ENCODE peak calls at places on chromosomes 11 and 22, in ten cellular contexts. K is stomach, M is HepG2, C is OCI-LY7, Q is sigmoid colon, V is suprapubic skin, E is K562, Z is heart left ventricle, R is pancreas, F is AG04450. S is an unnamed sample.

GRCh38 chr22:40679964-40680818 is 907 bp downstream of the MCHR1 start:
- DNase-seq in K (no peak), M (no peak), C (no peak), Q (no peak), V (no peak), E (no peak), Z (no peak), R (no peak), F (no peak), S (no peak)

GRCh38 chr22:49751968-49752597 is 75.6 kb downstream of the BRD1 start:
- DNase-seq in K (no peak), M (no peak), C (no peak), Q (peak), V (no peak), E (peak), Z (no peak), R (peak), F (no peak), S (peak)

GRCh38 chr11:126461996-126462395 is 106.5 kb downstream of the ST3GAL4 start:
- DNase-seq in K (no peak), M (no peak), C (no peak), Q (no peak), V (no peak), E (no peak), Z (no peak), R (no peak), F (no peak), S (no peak)

GRCh38 chr22:18023509-18024275 is 669 bp downstream of the MICAL3 start:
- DNase-seq in K (peak), M (no peak), C (peak), Q (peak), V (peak), E (peak), Z (peak), R (peak), F (peak), S (peak)

GRCh38 chr11:111307472-111308108 is 9.2 kb downstream of the POU2AF3 start:
- DNase-seq in K (no peak), M (no peak), C (no peak), Q (no peak), V (no peak), E (no peak), Z (no peak), R (no peak), F (no peak), S (no peak)

GRCh38 chr22:24994070-24994763 is 41.7 kb downstream of the KIAA1671 start:
- DNase-seq in K (peak), M (no peak), C (no peak), Q (no peak), V (no peak), E (no peak), Z (no peak), R (no peak), F (no peak), S (no peak)

GRCh38 chr11:18324381-18324780 is 2.0 kb downstream of the GTF2H1 start:
- DNase-seq in K (no peak), M (no peak), C (peak), Q (no peak), V (no peak), E (no peak), Z (no peak), R (no peak), F (no peak), S (no peak)

GRCh38 chr11:23897453-23898289 is 599.2 kb upstream of the LUZP2 start:
- DNase-seq in K (no peak), M (no peak), C (no peak), Q (no peak), V (no peak), E (no peak), Z (no peak), R (no peak), F (peak), S (no peak)

GRCh38 chr11:46003647-46004046 is 81.2 kb downstream of the LARGE2 start:
- DNase-seq in K (no peak), M (no peak), C (no peak), Q (no peak), V (no peak), E (no peak), Z (no peak), R (no peak), F (no peak), S (no peak)

GRCh38 chr11:63961608-63962412 is 12.6 kb upstream of the COX8A start:
- DNase-seq in K (peak), M (peak), C (no peak), Q (peak), V (no peak), E (peak), Z (no peak), R (no peak), F (no peak), S (no peak)

GRCh38 chr22:43580351-43580750 is 168.5 kb downstream of the MPPED1 start:
- DNase-seq in K (no peak), M (no peak), C (no peak), Q (no peak), V (no peak), E (no peak), Z (no peak), R (no peak), F (no peak), S (no peak)

GRCh38 chr11:85951049-85951405 is 95.8 kb downstream of the CCDC83 start:
- DNase-seq in K (no peak), M (no peak), C (no peak), Q (no peak), V (no peak), E (no peak), Z (no peak), R (no peak), F (no peak), S (no peak)

GRCh38 chr11:1864831-1865665 is 12.2 kb downstream of the LSP1 start:
- DNase-seq in K (no peak), M (no peak), C (no peak), Q (no peak), V (no peak), E (no peak), Z (no peak), R (peak), F (no peak), S (no peak)

GRCh38 chr11:1863352-1864215 is 10.7 kb downstream of the LSP1 start:
- DNase-seq in K (peak), M (peak), C (no peak), Q (peak), V (peak), E (peak), Z (peak), R (peak), F (peak), S (peak)

GRCh38 chr11:1864216-1864615 is 11.3 kb downstream of the LSP1 start:
- DNase-seq in K (no peak), M (no peak), C (no peak), Q (no peak), V (no peak), E (no peak), Z (no peak), R (peak), F (no peak), S (no peak)

GRCh38 chr11:1861435-1862411 is 8.8 kb downstream of the LSP1 start:
- DNase-seq in K (no peak), M (no peak), C (no peak), Q (no peak), V (no peak), E (no peak), Z (no peak), R (no peak), F (no peak), S (no peak)

DNA sequence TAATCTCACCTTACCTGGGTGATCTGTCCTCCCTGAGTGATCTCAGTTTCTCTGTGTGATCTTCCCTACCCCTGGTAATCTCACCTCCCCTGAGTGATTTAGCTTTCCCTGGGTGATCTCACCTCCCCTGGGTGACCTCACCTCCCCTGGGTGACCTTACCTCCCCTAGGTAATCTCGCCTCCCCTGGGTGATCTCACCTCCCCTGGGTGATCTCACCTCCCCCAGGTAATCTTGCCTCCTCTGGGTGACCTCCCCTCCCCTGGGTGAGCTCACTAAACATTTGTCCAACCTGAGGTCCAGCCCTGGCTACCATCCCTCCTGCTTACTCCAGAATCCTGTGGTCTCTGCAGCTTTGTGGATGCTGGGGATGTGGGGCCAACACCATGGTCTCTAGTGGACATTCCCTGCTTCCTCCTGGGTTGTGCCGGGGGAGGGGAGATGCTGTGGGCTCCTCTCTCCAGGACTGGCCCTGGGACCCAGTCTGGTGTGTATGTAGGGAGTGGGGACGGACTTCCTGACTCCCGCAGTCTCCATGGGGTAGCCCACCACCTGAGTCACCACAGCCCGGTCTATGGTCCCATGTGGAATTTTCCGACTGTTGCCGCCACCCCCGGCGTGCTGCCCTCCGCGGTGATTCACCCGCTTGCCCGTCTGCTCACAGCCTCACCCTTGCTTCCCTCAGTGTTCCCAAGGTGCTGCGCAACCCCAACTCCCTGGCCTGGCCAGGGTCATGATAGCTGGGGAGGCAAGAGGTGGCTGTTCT is 9.9 kb downstream of the LSP1 start:
- DNase-seq in K (no peak), M (no peak), C (no peak), Q (no peak), V (no peak), E (no peak), Z (no peak), R (peak), F (no peak), S (no peak)
- H3K27ac ChIP-seq in K (peak), M (no peak), C (no peak), Q (peak), V (peak), E (no peak), Z (peak), R (peak), F (no peak), S (peak)

GRCh38 chr11:69270929-69271328 is 23.0 kb upstream of the MYEOV start:
- DNase-seq in K (no peak), M (no peak), C (no peak), Q (no peak), V (no peak), E (no peak), Z (no peak), R (no peak), F (no peak), S (no peak)

GRCh38 chr11:69272961-69273461 is 20.9 kb upstream of the MYEOV start:
- DNase-seq in K (peak), M (no peak), C (no peak), Q (no peak), V (no peak), E (no peak), Z (no peak), R (no peak), F (no peak), S (no peak)

GRCh38 chr11:69269926-69270697 is 23.8 kb upstream of the MYEOV start:
- DNase-seq in K (no peak), M (no peak), C (no peak), Q (no peak), V (no peak), E (no peak), Z (no peak), R (no peak), F (no peak), S (no peak)

GRCh38 chr11:69273571-69273970 is 20.4 kb upstream of the MYEOV start:
- DNase-seq in K (no peak), M (no peak), C (no peak), Q (no peak), V (no peak), E (no peak), Z (no peak), R (no peak), F (no peak), S (no peak)

DNA sequence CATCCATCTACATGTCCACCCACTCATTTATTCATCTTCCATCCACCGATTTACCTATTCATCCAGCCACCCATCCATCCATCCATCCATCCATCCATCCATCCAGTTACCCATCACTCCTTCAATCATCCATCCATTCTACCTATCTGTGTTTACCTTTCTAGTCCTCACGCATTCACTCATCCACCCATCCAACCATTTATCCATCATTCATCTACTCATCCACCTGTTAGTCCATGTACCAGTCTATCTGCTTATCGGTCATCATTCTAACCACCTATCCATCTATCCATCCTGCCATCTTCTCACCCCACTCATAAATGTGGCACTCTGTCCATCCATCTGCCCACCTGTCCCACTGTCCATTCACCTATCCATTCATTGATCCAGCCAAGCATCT is 21.9 kb upstream of the MYEOV start:
- DNase-seq in K (no peak), M (no peak), C (no peak), Q (no peak), V (no peak), E (no peak), Z (no peak), R (no peak), F (no peak), S (no peak)
- TF ChIP-seq CTCF in K (no peak), M (no peak), C (no peak), Q (no peak), V (no peak), E (no peak), Z (no peak), R (no peak), F (no peak), S (no peak)

DNA sequence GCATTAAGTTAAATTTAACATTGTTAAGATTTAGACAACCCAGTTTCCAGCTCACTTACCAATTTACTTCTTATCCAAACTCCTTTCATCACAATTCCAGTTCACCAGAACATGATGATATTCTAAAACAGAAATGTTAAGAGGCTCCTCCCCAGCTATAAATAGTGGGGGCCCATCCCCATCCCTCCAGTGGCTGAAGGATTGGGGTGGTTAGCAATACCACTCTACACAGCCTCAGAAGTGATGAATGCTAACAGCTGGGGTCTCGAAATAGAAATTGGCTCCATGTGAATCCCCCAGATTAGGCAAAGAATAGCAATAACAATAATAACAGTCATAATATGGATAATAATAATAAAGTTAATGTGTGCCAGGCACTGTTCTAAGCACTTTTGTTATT is 97.9 kb upstream of the NCAM1 start:
- DNase-seq in K (no peak), M (no peak), C (no peak), Q (no peak), V (no peak), E (no peak), Z (peak), R (no peak), F (no peak), S (no peak)
- H3K4me3 ChIP-seq in K (no peak), M (no peak), C (no peak), Q (no peak), V (no peak), E (no peak), Z (no peak), R (no peak), F (no peak), S (no peak)

DNA sequence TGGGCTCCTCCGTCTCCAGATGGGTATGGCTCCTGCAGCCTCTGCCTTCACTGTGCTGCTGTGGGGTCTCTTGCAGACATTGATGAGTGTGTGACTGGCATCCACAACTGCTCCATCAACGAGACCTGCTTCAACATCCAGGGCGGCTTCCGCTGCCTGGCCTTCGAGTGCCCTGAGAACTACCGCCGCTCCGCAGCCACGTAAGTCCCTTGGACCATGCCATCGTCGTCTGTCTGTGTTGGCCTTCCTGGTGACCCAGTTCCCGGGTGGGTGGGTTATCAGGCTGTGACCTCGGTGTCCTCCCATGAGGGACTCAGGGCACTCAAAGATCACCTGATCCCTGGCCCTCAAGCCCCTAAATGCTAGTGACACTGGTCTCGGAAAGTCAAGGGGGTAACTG is 47.7 kb downstream of the FBLN1 start:
- DNase-seq in K (no peak), M (no peak), C (no peak), Q (no peak), V (no peak), E (no peak), Z (no peak), R (no peak), F (no peak), S (no peak)
- H3K27ac ChIP-seq in K (peak), M (no peak), C (no peak), Q (peak), V (peak), E (no peak), Z (peak), R (no peak), F (no peak), S (peak)

S was measured in coronary artery.